ENCODE peak calls at places on chromosomes 2 and 18, in nine cellular contexts. One of them, this sample, is unnamed.

GRCh38 chr18:36519358-36519757 is 221.8 kb downstream of the FHOD3 start:
- DNase-seq in lung: no peak
- DNase-seq in AG04449: no peak
- DNase-seq in upper lobe of right lung: no peak
- DNase-seq in RWPE1: no peak
- DNase-seq in PC-3: peak
- DNase-seq in cardiac fibroblast: peak
- DNase-seq in bronchial epithelial cell: no peak
- DNase-seq in omental fat pad: no peak
- DNase-seq in this sample: no peak

GRCh38 chr2:70931376-70932000 is 4.2 kb upstream of the ATP6V1B1 start:
- DNase-seq in bronchial epithelial cell: no peak
- DNase-seq in upper lobe of right lung: no peak
- DNase-seq in AG04449: no peak
- DNase-seq in omental fat pad: no peak
- DNase-seq in PC-3: no peak
- DNase-seq in cardiac fibroblast: no peak
- DNase-seq in lung: peak
- DNase-seq in RWPE1: no peak
- DNase-seq in this sample: no peak

GRCh38 chr2:124081154-124081771 is 56.2 kb downstream of the CNTNAP5 start:
- DNase-seq in omental fat pad: no peak
- DNase-seq in lung: no peak
- DNase-seq in cardiac fibroblast: peak
- DNase-seq in upper lobe of right lung: no peak
- DNase-seq in AG04449: no peak
- DNase-seq in RWPE1: peak
- DNase-seq in bronchial epithelial cell: peak
- DNase-seq in PC-3: peak
- DNase-seq in this sample: no peak

GRCh38 chr18:56000041-56000440 is 412.0 kb upstream of the TCF4 start:
- DNase-seq in lung: no peak
- DNase-seq in AG04449: no peak
- DNase-seq in omental fat pad: no peak
- DNase-seq in cardiac fibroblast: no peak
- DNase-seq in upper lobe of right lung: no peak
- DNase-seq in PC-3: no peak
- DNase-seq in RWPE1: no peak
- DNase-seq in bronchial epithelial cell: no peak
- DNase-seq in this sample: no peak

GRCh38 chr2:132581917-132582316 is 88.1 kb downstream of the LYPD1 start:
- DNase-seq in RWPE1: no peak
- DNase-seq in cardiac fibroblast: no peak
- DNase-seq in lung: no peak
- DNase-seq in upper lobe of right lung: no peak
- DNase-seq in PC-3: peak
- DNase-seq in bronchial epithelial cell: peak
- DNase-seq in AG04449: no peak
- DNase-seq in omental fat pad: no peak
- DNase-seq in this sample: no peak

GRCh38 chr18:72830109-72830508 is 37.7 kb downstream of the NETO1 start:
- DNase-seq in RWPE1: no peak
- DNase-seq in omental fat pad: no peak
- DNase-seq in upper lobe of right lung: no peak
- DNase-seq in AG04449: no peak
- DNase-seq in bronchial epithelial cell: no peak
- DNase-seq in lung: no peak
- DNase-seq in cardiac fibroblast: peak
- DNase-seq in PC-3: peak
- DNase-seq in this sample: no peak

GRCh38 chr2:190742431-190742830 is 93.5 kb downstream of the NAB1 start:
- DNase-seq in cardiac fibroblast: no peak
- DNase-seq in lung: no peak
- DNase-seq in AG04449: no peak
- DNase-seq in bronchial epithelial cell: no peak
- DNase-seq in upper lobe of right lung: no peak
- DNase-seq in omental fat pad: no peak
- DNase-seq in RWPE1: no peak
- DNase-seq in PC-3: no peak
- DNase-seq in this sample: no peak

GRCh38 chr2:238950551-238950950 is 102.7 kb downstream of the TWIST2 start:
- DNase-seq in RWPE1: no peak
- DNase-seq in AG04449: no peak
- DNase-seq in bronchial epithelial cell: no peak
- DNase-seq in PC-3: no peak
- DNase-seq in cardiac fibroblast: no peak
- DNase-seq in lung: peak
- DNase-seq in upper lobe of right lung: peak
- DNase-seq in omental fat pad: no peak
- DNase-seq in this sample: no peak

GRCh38 chr2:122519806-122520205 is 764.4 kb downstream of the TSN start:
- DNase-seq in upper lobe of right lung: no peak
- DNase-seq in cardiac fibroblast: no peak
- DNase-seq in PC-3: no peak
- DNase-seq in AG04449: no peak
- DNase-seq in lung: no peak
- DNase-seq in RWPE1: no peak
- DNase-seq in bronchial epithelial cell: peak
- DNase-seq in omental fat pad: no peak
- DNase-seq in this sample: no peak

GRCh38 chr2:37020212-37020886 is 54.0 kb upstream of the STRN start:
- DNase-seq in cardiac fibroblast: peak
- DNase-seq in RWPE1: no peak
- DNase-seq in lung: peak
- DNase-seq in AG04449: peak
- DNase-seq in bronchial epithelial cell: peak
- DNase-seq in omental fat pad: peak
- DNase-seq in upper lobe of right lung: peak
- DNase-seq in PC-3: no peak
- DNase-seq in this sample: no peak

GRCh38 chr2:239588451-239589269 is 187.8 kb upstream of the HDAC4 start:
- DNase-seq in cardiac fibroblast: no peak
- DNase-seq in RWPE1: no peak
- DNase-seq in AG04449: no peak
- DNase-seq in lung: no peak
- DNase-seq in upper lobe of right lung: peak
- DNase-seq in omental fat pad: no peak
- DNase-seq in bronchial epithelial cell: no peak
- DNase-seq in PC-3: no peak
- DNase-seq in this sample: no peak

GRCh38 chr2:239625913-239626734 is 225.3 kb upstream of the HDAC4 start:
- DNase-seq in bronchial epithelial cell: no peak
- DNase-seq in PC-3: no peak
- DNase-seq in omental fat pad: no peak
- DNase-seq in upper lobe of right lung: no peak
- DNase-seq in lung: no peak
- DNase-seq in AG04449: no peak
- DNase-seq in cardiac fibroblast: no peak
- DNase-seq in RWPE1: no peak
- DNase-seq in this sample: no peak

DNA sequence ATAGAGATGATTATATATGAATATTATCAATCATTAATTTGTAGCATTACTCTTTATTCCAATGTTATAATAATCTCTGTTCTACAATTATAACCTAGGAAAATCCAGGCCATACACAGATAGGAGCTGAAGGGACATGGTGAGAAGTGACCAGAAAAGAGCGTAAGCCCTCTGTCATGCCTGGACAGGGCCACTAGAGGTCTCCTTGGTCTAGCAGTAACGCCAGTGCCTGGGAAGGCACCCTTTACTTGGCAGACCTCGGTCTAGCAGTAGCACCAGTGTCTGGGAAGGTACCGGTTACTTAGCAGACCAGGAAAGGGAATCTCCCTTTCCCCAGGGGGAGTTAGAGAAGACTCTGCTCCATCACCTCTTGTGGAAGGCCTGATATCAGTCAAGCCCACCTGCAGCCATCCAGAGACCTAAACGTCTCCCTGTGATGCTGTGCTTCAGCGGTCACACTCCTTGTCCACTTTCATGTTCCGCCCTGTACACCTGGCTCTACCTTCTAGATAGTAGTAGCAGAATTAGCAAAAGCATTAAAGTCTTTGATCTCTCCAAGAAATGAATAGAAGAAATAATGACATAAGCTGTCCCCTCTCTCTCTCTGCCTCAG is 447.5 kb upstream of the FSIP2 start:
- DNase-seq in PC-3: peak
- DNase-seq in lung: no peak
- DNase-seq in bronchial epithelial cell: peak
- DNase-seq in omental fat pad: no peak
- DNase-seq in upper lobe of right lung: peak
- DNase-seq in RWPE1: peak
- DNase-seq in AG04449: peak
- DNase-seq in cardiac fibroblast: peak
- DNase-seq in this sample: peak
- TF ChIP-seq CTCF in PC-3: peak
- TF ChIP-seq CTCF in lung: no peak
- TF ChIP-seq CTCF in bronchial epithelial cell: peak
- TF ChIP-seq CTCF in omental fat pad: no peak
- TF ChIP-seq CTCF in upper lobe of right lung: peak
- TF ChIP-seq CTCF in RWPE1: peak
- TF ChIP-seq CTCF in AG04449: peak
- TF ChIP-seq CTCF in cardiac fibroblast: peak
- TF ChIP-seq CTCF in this sample: peak

DNA sequence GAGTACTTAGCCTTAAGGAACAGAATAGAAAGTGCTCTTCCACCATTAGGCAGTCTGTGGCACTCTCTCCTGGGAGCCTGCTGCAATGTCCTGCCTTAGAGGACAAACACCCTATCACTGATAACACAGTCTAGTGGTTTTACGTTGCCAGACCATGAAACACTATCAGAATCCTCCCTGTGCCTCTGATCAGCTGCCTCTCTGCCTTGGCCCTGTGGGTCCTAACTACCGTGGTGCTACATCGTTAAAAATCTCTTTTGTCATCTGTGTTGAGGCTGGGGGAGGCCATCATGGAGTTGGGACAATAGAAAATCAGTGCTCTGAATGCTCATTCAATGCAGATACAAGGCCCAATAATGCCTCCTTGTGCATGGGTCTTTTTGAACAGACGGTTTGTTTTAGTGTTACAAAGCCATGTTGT is 11.9 kb upstream of the APCDD1 start:
- DNase-seq in bronchial epithelial cell: no peak
- DNase-seq in omental fat pad: no peak
- DNase-seq in lung: no peak
- DNase-seq in PC-3: no peak
- DNase-seq in RWPE1: no peak
- DNase-seq in cardiac fibroblast: no peak
- DNase-seq in upper lobe of right lung: no peak
- DNase-seq in AG04449: no peak
- DNase-seq in this sample: no peak
- TF ChIP-seq CTCF in bronchial epithelial cell: peak
- TF ChIP-seq CTCF in omental fat pad: no peak
- TF ChIP-seq CTCF in lung: no peak
- TF ChIP-seq CTCF in PC-3: no peak
- TF ChIP-seq CTCF in RWPE1: no peak
- TF ChIP-seq CTCF in cardiac fibroblast: no peak
- TF ChIP-seq CTCF in upper lobe of right lung: peak
- TF ChIP-seq CTCF in AG04449: peak
- TF ChIP-seq CTCF in this sample: no peak

GRCh38 chr18:74064510-74064909 is 83.1 kb downstream of the FBXO15 start:
- DNase-seq in upper lobe of right lung: no peak
- DNase-seq in omental fat pad: no peak
- DNase-seq in RWPE1: no peak
- DNase-seq in lung: no peak
- DNase-seq in AG04449: no peak
- DNase-seq in bronchial epithelial cell: no peak
- DNase-seq in PC-3: peak
- DNase-seq in cardiac fibroblast: no peak
- DNase-seq in this sample: no peak

GRCh38 chr18:74063552-74063951 is 84.1 kb downstream of the FBXO15 start:
- DNase-seq in upper lobe of right lung: no peak
- DNase-seq in lung: no peak
- DNase-seq in AG04449: no peak
- DNase-seq in cardiac fibroblast: no peak
- DNase-seq in PC-3: no peak
- DNase-seq in RWPE1: no peak
- DNase-seq in omental fat pad: no peak
- DNase-seq in bronchial epithelial cell: no peak
- DNase-seq in this sample: no peak

GRCh38 chr18:74065366-74065765 is 82.3 kb downstream of the FBXO15 start:
- DNase-seq in lung: no peak
- DNase-seq in omental fat pad: no peak
- DNase-seq in PC-3: no peak
- DNase-seq in RWPE1: no peak
- DNase-seq in upper lobe of right lung: no peak
- DNase-seq in bronchial epithelial cell: no peak
- DNase-seq in cardiac fibroblast: no peak
- DNase-seq in AG04449: no peak
- DNase-seq in this sample: no peak

GRCh38 chr18:74062037-74062436 is 85.6 kb downstream of the FBXO15 start:
- DNase-seq in RWPE1: no peak
- DNase-seq in omental fat pad: no peak
- DNase-seq in cardiac fibroblast: no peak
- DNase-seq in PC-3: no peak
- DNase-seq in lung: no peak
- DNase-seq in AG04449: no peak
- DNase-seq in bronchial epithelial cell: no peak
- DNase-seq in upper lobe of right lung: no peak
- DNase-seq in this sample: no peak

DNA sequence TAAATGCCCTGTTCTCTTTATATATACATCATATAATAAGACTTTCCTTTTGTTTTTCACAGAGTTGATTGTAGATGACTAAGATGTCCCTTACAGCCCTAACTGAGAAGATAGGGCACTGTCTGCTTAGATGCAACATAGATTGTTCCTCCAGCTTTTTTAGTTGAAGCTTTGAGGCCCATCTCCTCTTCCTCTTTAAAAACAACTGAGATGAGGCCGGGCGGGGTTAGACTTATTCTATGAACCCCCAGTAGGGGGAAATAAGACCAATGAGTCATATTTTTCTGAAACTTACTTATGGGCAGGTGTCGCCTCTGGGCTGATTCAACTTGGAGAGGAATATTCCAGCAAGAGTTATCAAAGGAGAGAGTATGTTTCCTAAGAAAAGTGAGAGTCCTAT is 84.6 kb downstream of the FBXO15 start:
- DNase-seq in RWPE1: no peak
- DNase-seq in upper lobe of right lung: no peak
- DNase-seq in bronchial epithelial cell: no peak
- DNase-seq in PC-3: peak
- DNase-seq in cardiac fibroblast: no peak
- DNase-seq in lung: no peak
- DNase-seq in omental fat pad: no peak
- DNase-seq in AG04449: no peak
- DNase-seq in this sample: no peak
- TF ChIP-seq CTCF in RWPE1: no peak
- TF ChIP-seq CTCF in upper lobe of right lung: no peak
- TF ChIP-seq CTCF in bronchial epithelial cell: no peak
- TF ChIP-seq CTCF in PC-3: no peak
- TF ChIP-seq CTCF in cardiac fibroblast: no peak
- TF ChIP-seq CTCF in lung: no peak
- TF ChIP-seq CTCF in omental fat pad: no peak
- TF ChIP-seq CTCF in AG04449: no peak
- TF ChIP-seq CTCF in this sample: no peak

DNA sequence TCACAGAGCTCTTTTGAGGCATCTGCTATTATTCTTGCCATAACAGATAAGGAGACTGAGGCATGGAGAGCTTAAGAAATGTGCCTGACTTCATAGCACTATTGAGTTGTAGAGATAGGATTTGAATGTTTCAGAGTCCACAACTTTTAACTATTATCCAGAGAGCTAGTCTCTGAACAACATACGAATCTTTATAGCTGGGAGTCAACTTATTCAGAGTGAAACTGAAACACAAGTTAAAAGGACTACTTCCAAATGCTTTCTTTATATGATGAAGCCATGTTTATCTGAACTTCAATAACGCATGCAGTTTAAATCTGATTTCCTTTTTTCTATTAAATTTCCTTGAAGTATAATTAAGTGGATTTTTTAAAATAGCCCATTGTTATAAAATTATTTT is 268.8 kb downstream of the IKZF2 start:
- DNase-seq in lung: no peak
- DNase-seq in omental fat pad: no peak
- DNase-seq in RWPE1: no peak
- DNase-seq in AG04449: no peak
- DNase-seq in PC-3: no peak
- DNase-seq in cardiac fibroblast: no peak
- DNase-seq in bronchial epithelial cell: no peak
- DNase-seq in upper lobe of right lung: no peak
- DNase-seq in this sample: no peak
- TF ChIP-seq CTCF in lung: no peak
- TF ChIP-seq CTCF in omental fat pad: no peak
- TF ChIP-seq CTCF in RWPE1: no peak
- TF ChIP-seq CTCF in AG04449: no peak
- TF ChIP-seq CTCF in PC-3: no peak
- TF ChIP-seq CTCF in cardiac fibroblast: no peak
- TF ChIP-seq CTCF in bronchial epithelial cell: no peak
- TF ChIP-seq CTCF in upper lobe of right lung: no peak
- TF ChIP-seq CTCF in this sample: no peak

This sample was measured in kidney epithelial cell.